ENCODE peak calls at places on chromosome 12, in eight cellular contexts. V is activated B cell treated with CpG ODN at 0.5 μM for 24 hours, Q is NCI-H2081, T is PC-9, W is heart right ventricle, B is T-helper 9 cell, E is nephron progenitor cell, Y is lower leg skin. H is an unnamed sample.

GRCh38 chr12:113461666-113462065 is 10.0 kb downstream of the LHX5 start:
- DNase-seq in V (no peak), Q (no peak), T (no peak), W (no peak), B (no peak), E (no peak), Y (no peak), H (peak)

GRCh38 chr12:25200703-25201102 is 5.7 kb downstream of the ETFRF1 start:
- DNase-seq in V (no peak), Q (no peak), T (no peak), W (no peak), B (no peak), E (no peak), Y (no peak), H (no peak)

GRCh38 chr12:101117842-101118241 is 92.2 kb downstream of the SLC5A8 start:
- DNase-seq in V (no peak), Q (no peak), T (no peak), W (no peak), B (no peak), E (no peak), Y (no peak), H (no peak)

GRCh38 chr12:74170645-74171477 is 366.8 kb upstream of the ATXN7L3B start:
- DNase-seq in V (no peak), Q (no peak), T (no peak), W (peak), B (no peak), E (no peak), Y (no peak), H (no peak)

GRCh38 chr12:50984899-50985298 is 32.6 kb downstream of the HIGD1C start:
- DNase-seq in V (no peak), Q (no peak), T (no peak), W (no peak), B (no peak), E (no peak), Y (no peak), H (no peak)

GRCh38 chr12:107282628-107283027 is 189.3 kb upstream of the CRY1 start:
- DNase-seq in V (no peak), Q (no peak), T (no peak), W (no peak), B (no peak), E (no peak), Y (no peak), H (no peak)

GRCh38 chr12:93376436-93377251 is 1.1 kb upstream of the NUDT4 start:
- DNase-seq in V (no peak), Q (no peak), T (peak), W (peak), B (no peak), E (peak), Y (peak), H (no peak)

GRCh38 chr12:63857771-63858670 is 13.5 kb downstream of the SRGAP1 start:
- DNase-seq in V (no peak), Q (no peak), T (no peak), W (no peak), B (no peak), E (no peak), Y (no peak), H (no peak)

GRCh38 chr12:104522985-104523719 is 66.4 kb downstream of the CHST11 start:
- DNase-seq in V (no peak), Q (no peak), T (no peak), W (no peak), B (no peak), E (no peak), Y (no peak), H (no peak)

GRCh38 chr12:114400925-114401324 is 5.0 kb downstream of the TBX5 start:
- DNase-seq in V (no peak), Q (no peak), T (no peak), W (peak), B (no peak), E (no peak), Y (no peak), H (no peak)

GRCh38 chr12:65427646-65428045 is 149.2 kb downstream of the MSRB3 start:
- DNase-seq in V (no peak), Q (no peak), T (no peak), W (no peak), B (no peak), E (no peak), Y (no peak), H (no peak)

GRCh38 chr12:75969768-75970167 is 61.8 kb downstream of the PHLDA1 start:
- DNase-seq in V (no peak), Q (no peak), T (no peak), W (no peak), B (no peak), E (no peak), Y (no peak), H (no peak)

GRCh38 chr12:49813131-49813530 is 15.1 kb downstream of the NCKAP5L start:
- DNase-seq in V (no peak), Q (peak), T (no peak), W (no peak), B (no peak), E (no peak), Y (no peak), H (no peak)

GRCh38 chr12:25744334-25744733 is 191.3 kb upstream of the LMNTD1 start:
- DNase-seq in V (no peak), Q (no peak), T (no peak), W (no peak), B (no peak), E (no peak), Y (no peak), H (no peak)

GRCh38 chr12:31353730-31354708 is 28.1 kb upstream of the SINHCAF start:
- DNase-seq in V (no peak), Q (peak), T (no peak), W (no peak), B (no peak), E (no peak), Y (no peak), H (no peak)

GRCh38 chr12:84502907-84503787 is 409.5 kb downstream of the SLC6A15 start:
- DNase-seq in V (no peak), Q (peak), T (peak), W (no peak), B (no peak), E (peak), Y (no peak), H (no peak)

GRCh38 chr12:78181544-78182162 is 351.0 kb downstream of the NAV3 start:
- DNase-seq in V (no peak), Q (peak), T (no peak), W (no peak), B (no peak), E (peak), Y (no peak), H (peak)

GRCh38 chr12:17169726-17170471 is 563.9 kb upstream of the LMO3 start:
- DNase-seq in V (no peak), Q (no peak), T (no peak), W (no peak), B (no peak), E (no peak), Y (no peak), H (no peak)

GRCh38 chr12:92955997-92956663 is 27.0 kb upstream of the EEA1 start:
- DNase-seq in V (no peak), Q (no peak), T (no peak), W (no peak), B (no peak), E (no peak), Y (no peak), H (no peak)

GRCh38 chr12:4819654-4820053 is 90.1 kb upstream of the KCNA1 start:
- DNase-seq in V (no peak), Q (no peak), T (no peak), W (no peak), B (no peak), E (no peak), Y (peak), H (no peak)

GRCh38 chr12:74293689-74294131 is 243.9 kb upstream of the ATXN7L3B start:
- DNase-seq in V (no peak), Q (no peak), T (no peak), W (no peak), B (no peak), E (no peak), Y (no peak), H (no peak)

GRCh38 chr12:102021540-102022246 is 40.1 kb downstream of the WASHC3 start:
- DNase-seq in V (no peak), Q (no peak), T (no peak), W (no peak), B (no peak), E (no peak), Y (no peak), H (no peak)

GRCh38 chr12:28851781-28852180 is 297.3 kb upstream of the FAR2 start:
- DNase-seq in V (no peak), Q (no peak), T (no peak), W (no peak), B (no peak), E (no peak), Y (no peak), H (no peak)

GRCh38 chr12:34214011-34214410 is 191.7 kb downstream of the ALG10 start:
- DNase-seq in V (no peak), Q (no peak), T (no peak), W (no peak), B (no peak), E (no peak), Y (no peak), H (no peak)

GRCh38 chr12:132433641-132434395 is 56.1 kb upstream of the FBRSL1 start:
- DNase-seq in V (no peak), Q (no peak), T (peak), W (no peak), B (no peak), E (no peak), Y (no peak), H (peak)

GRCh38 chr12:67593041-67593870 is 55.3 kb upstream of the DYRK2 start:
- DNase-seq in V (no peak), Q (no peak), T (peak), W (no peak), B (no peak), E (no peak), Y (no peak), H (no peak)

GRCh38 chr12:86727151-86727550 is 471.0 kb upstream of the MGAT4C start:
- DNase-seq in V (no peak), Q (peak), T (no peak), W (no peak), B (no peak), E (no peak), Y (no peak), H (no peak)

GRCh38 chr12:62873116-62873825 is 61.7 kb downstream of the PPM1H start:
- DNase-seq in V (no peak), Q (no peak), T (no peak), W (no peak), B (no peak), E (no peak), Y (no peak), H (no peak)

GRCh38 chr12:21054334-21054733 is 76.7 kb upstream of the SLCO1B1 start:
- DNase-seq in V (no peak), Q (peak), T (no peak), W (no peak), B (no peak), E (no peak), Y (no peak), H (no peak)

GRCh38 chr12:123384994-123385376 is 1.1 kb downstream of the KMT5A start:
- DNase-seq in V (no peak), Q (no peak), T (no peak), W (no peak), B (no peak), E (no peak), Y (no peak), H (no peak)

GRCh38 chr12:11795910-11796459 is 146.5 kb downstream of the ETV6 start:
- DNase-seq in V (no peak), Q (peak), T (peak), W (no peak), B (no peak), E (no peak), Y (no peak), H (no peak)

GRCh38 chr12:18700254-18700653 is 37.6 kb downstream of the PLCZ1 start:
- DNase-seq in V (no peak), Q (no peak), T (no peak), W (no peak), B (no peak), E (no peak), Y (peak), H (peak)

GRCh38 chr12:1559729-1560128 is 34.7 kb downstream of the FBXL14 start:
- DNase-seq in V (no peak), Q (peak), T (no peak), W (no peak), B (no peak), E (no peak), Y (no peak), H (no peak)

GRCh38 chr12:26037615-26038180 is 79.2 kb downstream of the RASSF8 start:
- DNase-seq in V (no peak), Q (no peak), T (no peak), W (no peak), B (no peak), E (no peak), Y (no peak), H (no peak)

GRCh38 chr12:57151741-57152407 is 4.5 kb upstream of the LRP1-AS start:
- DNase-seq in V (no peak), Q (peak), T (no peak), W (peak), B (no peak), E (no peak), Y (no peak), H (peak)

GRCh38 chr12:78085562-78086182 is 255.0 kb downstream of the NAV3 start:
- DNase-seq in V (no peak), Q (no peak), T (no peak), W (no peak), B (no peak), E (no peak), Y (no peak), H (no peak)

GRCh38 chr12:106134294-106134949 is 4.3 kb downstream of the NUAK1 start:
- DNase-seq in V (no peak), Q (no peak), T (no peak), W (no peak), B (no peak), E (no peak), Y (no peak), H (no peak)

GRCh38 chr12:6292606-6293005 is 17.9 kb upstream of the PLEKHG6 start:
- DNase-seq in V (no peak), Q (no peak), T (no peak), W (no peak), B (no peak), E (no peak), Y (no peak), H (no peak)

GRCh38 chr12:11040162-11040561 is 9.0 kb upstream of the TAS2R31 start:
- DNase-seq in V (no peak), Q (no peak), T (no peak), W (no peak), B (no peak), E (no peak), Y (no peak), H (no peak)

GRCh38 chr12:26196424-26196722 is 1.0 kb downstream of the SSPN start:
- DNase-seq in V (no peak), Q (no peak), T (no peak), W (no peak), B (no peak), E (no peak), Y (no peak), H (peak)

H was measured in SK-N-SH.